ENCODE peak calls at places on chromosomes 12 and 14, in six cellular contexts. O is activated naive CD4-positive, alpha-beta T cell treated with Interleukin-2 at 50 U/mL for 16 hours; Q is lower lobe of right lung; E is stimulated activated CD8-positive, alpha-beta memory T cell treated with anti-CD3 and anti-CD28 coated beads, Interleukin-15, amount 100 ng/mL, for 4 hours; C is endothelial cell; A is stimulated activated CD4-positive, alpha-beta T cell treated with anti-CD3 and anti-CD28 coated beads, Interleukin-1b, Interleukin-23, amount 100 ng/mL, for 24 hours. D is an unnamed sample.

GRCh38 chr12:57027011-57027804 is 10.9 kb upstream of the TAC3 start:
- DNase-seq in O (no peak), E (no peak), A (no peak), Q (no peak), C (no peak), D (peak)

GRCh38 chr14:34498684-34499412 is 36.8 kb upstream of the SPTSSA start:
- DNase-seq in Q (no peak), E (no peak), A (no peak), O (no peak), C (no peak), D (no peak)

GRCh38 chr12:87603727-87604126 is 425.5 kb downstream of the C12orf50 start:
- DNase-seq in O (no peak), E (no peak), C (no peak), Q (no peak), A (no peak), D (no peak)

GRCh38 chr12:47561746-47562145 is 144.1 kb downstream of the RPAP3 start:
- DNase-seq in O (no peak), C (no peak), E (no peak), A (no peak), Q (no peak), D (no peak)

GRCh38 chr12:53378705-53379388 is 1.1 kb upstream of the SP1 start:
- DNase-seq in E (no peak), O (no peak), C (no peak), A (no peak), Q (peak), D (no peak)

GRCh38 chr12:22821985-22822384 is 197.0 kb downstream of the ETNK1 start:
- DNase-seq in Q (no peak), A (no peak), C (no peak), O (no peak), E (no peak), D (no peak)

GRCh38 chr12:89949457-89950195 is 241.0 kb upstream of the ATP2B1 start:
- DNase-seq in E (no peak), Q (no peak), C (peak), A (peak), O (peak), D (no peak)

GRCh38 chr14:100394886-100395672 is 71.9 kb downstream of the SLC25A47 start:
- DNase-seq in O (no peak), E (no peak), Q (no peak), C (no peak), A (no peak), D (no peak)

GRCh38 chr12:77591959-77592358 is 238.7 kb upstream of the NAV3 start:
- DNase-seq in E (no peak), Q (no peak), A (no peak), O (no peak), C (no peak), D (no peak)

D was measured in K562.